ENCODE peak calls at places on chromosome 2, in six cellular contexts. Z, L, R, V, O and E are unnamed samples.

GRCh38 chr2:7427293-7428060 is 510.3 kb downstream of the RNF144A start:
- DNase-seq in V (peak), L (peak), O (peak), Z (peak), R (peak), E (peak)

GRCh38 chr2:200330351-200331120 is 24.0 kb downstream of the SPATS2L start:
- DNase-seq in L (no peak), O (peak), Z (no peak), V (no peak), R (no peak), E (no peak)

GRCh38 chr2:181656450-181657261 is at the start of gene CERKL:
- DNase-seq in R (no peak), Z (peak), O (peak), L (no peak), V (peak), E (peak)

GRCh38 chr2:161416633-161417427 is 733 bp downstream of the TBR1 start:
- DNase-seq in V (no peak), Z (no peak), O (no peak), L (no peak), R (no peak), E (no peak)

GRCh38 chr2:119290859-119291587 is 67.4 kb downstream of the STEAP3 start:
- DNase-seq in R (peak), Z (peak), O (peak), L (peak), V (peak), E (peak)

GRCh38 chr2:168424112-168424951 is 31.7 kb upstream of the CERS6 start:
- DNase-seq in O (peak), R (no peak), Z (no peak), L (no peak), V (no peak), E (no peak)

GRCh38 chr2:56337342-56337741 is 153.6 kb downstream of the CCDC85A start:
- DNase-seq in O (no peak), V (no peak), Z (peak), R (no peak), L (no peak), E (no peak)

GRCh38 chr2:101332885-101333766 is 24.6 kb upstream of the RNF149 start:
- DNase-seq in Z (no peak), V (no peak), L (no peak), O (no peak), R (no peak), E (no peak)

GRCh38 chr2:219178377-219179175 is 501 bp downstream of the RETREG2 start:
- DNase-seq in Z (peak), V (no peak), L (no peak), R (peak), O (peak), E (peak)

GRCh38 chr2:238597638-238598528 is 171.2 kb downstream of the ASB1 start:
- DNase-seq in Z (no peak), L (no peak), O (no peak), V (no peak), R (no peak), E (no peak)

GRCh38 chr2:241389697-241390096 is 33.6 kb downstream of the FARP2 start:
- DNase-seq in O (no peak), V (no peak), L (no peak), R (no peak), Z (no peak), E (no peak)

GRCh38 chr2:1758774-1759610 is 14.7 kb upstream of the PXDN start:
- DNase-seq in O (no peak), R (no peak), V (no peak), L (no peak), Z (no peak), E (no peak)

GRCh38 chr2:158845444-158845843 is 50.3 kb downstream of the DAPL1 start:
- DNase-seq in R (no peak), O (no peak), Z (no peak), V (no peak), L (no peak), E (no peak)

GRCh38 chr2:38279201-38279600 is 97.9 kb downstream of the ATL2 start:
- DNase-seq in L (no peak), O (peak), R (no peak), Z (no peak), V (no peak), E (no peak)

GRCh38 chr2:149857344-149857743 is 269.8 kb upstream of the MMADHC start:
- DNase-seq in L (no peak), V (no peak), R (no peak), Z (no peak), O (no peak), E (peak)

GRCh38 chr2:85308201-85308600 is 19.6 kb downstream of the TGOLN2 start:
- DNase-seq in Z (no peak), R (no peak), V (no peak), L (no peak), O (no peak), E (no peak)

GRCh38 chr2:32750880-32751279 is 123.0 kb downstream of the TTC27 start:
- DNase-seq in L (no peak), V (no peak), O (no peak), R (no peak), Z (no peak), E (no peak)

GRCh38 chr2:221310720-221311119 is 261.4 kb downstream of the EPHA4 start:
- DNase-seq in Z (no peak), O (no peak), L (no peak), V (no peak), R (no peak), E (no peak)

GRCh38 chr2:176088048-176088936 is 4.2 kb upstream of the HOXD13 start:
- DNase-seq in R (peak), O (peak), Z (peak), V (no peak), L (no peak), E (peak)

GRCh38 chr2:2871480-2872308 is 505.9 kb downstream of the EIPR1 start:
- DNase-seq in R (no peak), V (no peak), O (no peak), L (no peak), Z (no peak), E (peak)

GRCh38 chr2:23602113-23602512 is 217.1 kb downstream of the KLHL29 start:
- DNase-seq in L (no peak), O (no peak), V (no peak), R (no peak), Z (no peak), E (no peak)

GRCh38 chr2:72834561-72834960 is 8.7 kb upstream of the EXOC6B start:
- DNase-seq in Z (no peak), V (no peak), O (no peak), R (no peak), L (no peak), E (no peak)

GRCh38 chr2:88707003-88707402 is 15.5 kb downstream of the RPIA start:
- DNase-seq in O (no peak), R (no peak), V (no peak), L (no peak), Z (no peak), E (no peak)

GRCh38 chr2:46632349-46632748 is 153.0 kb downstream of the TMEM247 start:
- DNase-seq in V (no peak), O (peak), R (peak), Z (no peak), L (peak), E (peak)